ENCODE peak calls at places on chromosomes 1 and 21, in ten cellular contexts. T is lower lobe of right lung, J is GM23338, X is AG09309, G is right lobe of liver, O is BE2C, Q is cardiac muscle cell, V is GM06990, M is HL-60, Z is adrenal gland. S is an unnamed sample.

GRCh38 chr1:78447096-78447495 is 43.7 kb upstream of the PTGFR start:
- DNase-seq in T (no peak), J (no peak), X (no peak), G (no peak), O (no peak), Q (no peak), V (no peak), M (no peak), Z (no peak), S (peak; percentile 29)

GRCh38 chr1:151790940-151791651 is 796 bp upstream of the TDRKH start:
- DNase-seq in T (peak; percentile 59), J (peak; percentile 44), X (no peak), G (peak; percentile 28), O (peak; percentile 61), Q (peak; percentile 40), V (peak; percentile 22), M (peak; percentile 7), Z (no peak), S (no peak)

GRCh38 chr1:30444404-30444803 is 279.0 kb downstream of the MATN1 start:
- DNase-seq in T (no peak), J (no peak), X (no peak), G (no peak), O (no peak), Q (no peak), V (no peak), M (no peak), Z (no peak), S (no peak)

GRCh38 chr1:206803221-206803730 is 31.0 kb upstream of the IL10 start:
- DNase-seq in T (no peak), J (no peak), X (no peak), G (no peak), O (peak; percentile 69), Q (no peak), V (peak; percentile 81), M (no peak), Z (no peak), S (no peak)

GRCh38 chr1:119946724-119947123 is 50.4 kb upstream of the ADAM30 start:
- DNase-seq in T (no peak), J (no peak), X (no peak), G (no peak), O (no peak), Q (no peak), V (no peak), M (no peak), Z (no peak), S (no peak)

GRCh38 chr1:36922071-36922470 is 112.2 kb downstream of the GRIK3 start:
- DNase-seq in T (no peak), J (no peak), X (no peak), G (no peak), O (no peak), Q (no peak), V (no peak), M (no peak), Z (no peak), S (no peak)

GRCh38 chr21:24163539-24163938 is 1443.7 kb downstream of the MRPL39 start:
- DNase-seq in T (no peak), J (no peak), X (no peak), G (no peak), O (no peak), Q (no peak), V (no peak), M (no peak), Z (no peak), S (no peak)

GRCh38 chr1:202716654-202717053 is 6.4 kb upstream of the SYT2 start:
- DNase-seq in T (no peak), J (no peak), X (no peak), G (no peak), O (no peak), Q (no peak), V (no peak), M (no peak), Z (no peak), S (no peak)

DNA sequence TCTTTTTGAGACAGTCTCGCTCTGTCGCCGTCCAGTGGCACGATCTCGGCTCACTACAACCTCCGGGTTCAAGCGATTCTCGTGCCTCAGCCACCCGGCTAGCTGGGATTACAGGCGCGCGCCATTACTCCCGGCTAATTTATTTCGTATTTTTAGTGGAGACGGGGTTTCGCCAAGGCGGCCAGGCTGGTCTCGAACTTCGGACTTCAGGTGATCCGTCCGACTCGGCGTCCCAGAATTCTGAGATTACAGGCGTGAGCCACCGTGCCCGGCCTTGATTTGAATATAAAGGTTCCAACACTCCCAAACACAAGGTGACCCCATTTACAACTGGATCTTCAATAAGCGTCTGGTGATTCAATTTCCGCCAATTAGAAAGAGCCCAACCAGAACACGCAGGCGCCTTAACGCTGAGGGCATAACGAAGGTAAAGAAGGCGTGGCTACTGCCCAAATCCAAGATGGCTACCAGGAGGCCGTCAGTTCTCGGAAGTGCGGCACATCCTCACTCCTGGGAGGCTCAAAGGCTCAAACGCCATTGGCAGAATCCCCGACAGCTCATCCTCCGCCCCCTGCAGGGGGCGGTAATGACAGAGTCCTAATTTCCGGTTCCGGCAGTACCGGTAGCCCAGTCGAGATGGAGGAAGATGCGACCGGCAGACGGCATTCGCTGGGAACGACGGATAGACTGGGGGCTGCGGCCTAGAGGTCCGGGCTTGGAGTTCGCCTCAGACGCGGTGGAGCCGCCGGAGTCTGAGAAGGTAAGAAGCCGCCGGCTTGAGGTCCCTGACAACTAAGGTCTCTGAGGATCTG is at the start of gene SLC25A44:
- DNase-seq in T (peak; percentile 95), J (peak; percentile 100), X (peak; percentile 97), G (peak; percentile 94), O (peak; percentile 97), Q (peak; percentile 97), V (peak; percentile 90), M (peak; percentile 97), Z (peak; percentile 97), S (peak; percentile 99)
- TF ChIP-seq CTCF in T (peak; percentile 62), J (no peak), X (peak; percentile 57), G (peak; percentile 56), O (peak; percentile 52), Q (peak; percentile 52), V (peak; percentile 29), M (peak; percentile 12), Z (peak; percentile 49), S (peak; percentile 33)

DNA sequence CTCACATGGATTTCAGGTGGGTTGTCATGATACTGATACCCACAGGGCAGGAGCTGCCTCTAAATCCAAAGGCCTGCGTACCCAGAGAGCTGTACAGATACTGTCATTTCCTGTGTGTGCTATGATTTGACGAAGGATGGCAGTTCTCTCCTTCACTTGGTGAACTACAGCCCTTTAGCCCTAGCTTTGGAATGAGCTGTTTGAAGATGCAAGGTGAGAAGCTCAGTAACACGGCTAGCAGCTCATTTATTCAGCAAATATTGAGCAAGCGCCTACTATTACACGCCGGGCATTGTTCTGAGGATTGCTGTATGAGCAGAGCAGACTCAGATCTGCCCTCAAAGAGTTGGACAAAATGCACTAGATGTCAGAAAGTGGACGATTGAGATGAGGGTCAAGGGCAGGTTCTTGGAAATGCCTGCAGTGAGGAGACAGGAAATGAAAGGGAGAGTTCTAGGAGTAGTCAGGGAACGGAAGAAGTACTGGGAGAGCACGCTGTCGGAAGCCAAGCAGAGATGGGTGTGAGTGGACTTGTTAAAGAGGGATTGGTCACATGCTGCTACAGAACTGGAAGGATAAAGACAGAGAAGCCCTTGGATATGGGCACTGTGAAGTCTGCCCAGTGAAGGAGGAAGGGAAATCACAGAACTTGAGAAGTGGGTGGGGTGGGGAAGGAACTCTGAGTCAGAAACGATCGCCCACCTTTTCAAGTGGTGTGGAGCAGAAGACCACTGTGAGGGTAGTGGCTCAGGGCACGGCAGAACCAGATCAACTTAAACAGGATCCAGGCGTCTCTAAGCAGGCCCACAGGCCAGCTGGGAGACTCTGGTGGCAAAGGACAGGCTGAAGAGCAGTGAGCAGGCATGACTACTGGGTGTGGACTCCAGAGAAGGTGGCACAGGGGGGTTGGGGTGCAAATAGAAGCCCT is 7.1 kb downstream of the PTGFRN start:
- DNase-seq in T (no peak), J (no peak), X (no peak), G (no peak), O (no peak), Q (no peak), V (no peak), M (no peak), Z (no peak), S (no peak)
- H3K4me3 ChIP-seq in T (no peak overlapping the region), J (no peak overlapping the region), X (no peak overlapping the region), G (no peak overlapping the region), O (no peak overlapping the region), Q (no peak overlapping the region), V (no peak overlapping the region), M (no peak overlapping the region), Z (no peak overlapping the region), S (no peak overlapping the region)

GRCh38 chr1:245074232-245074747 is 80.5 kb upstream of the KIF26B start:
- DNase-seq in T (no peak), J (no peak), X (no peak), G (no peak), O (no peak), Q (no peak), V (no peak), M (no peak), Z (no peak), S (peak; percentile 47)

GRCh38 chr1:245084551-245084950 is 70.2 kb upstream of the KIF26B start:
- DNase-seq in T (no peak), J (no peak), X (no peak), G (no peak), O (no peak), Q (no peak), V (no peak), M (no peak), Z (no peak), S (no peak)

GRCh38 chr1:245074898-245075297 is 79.9 kb upstream of the KIF26B start:
- DNase-seq in T (no peak), J (no peak), X (no peak), G (no peak), O (no peak), Q (no peak), V (no peak), M (no peak), Z (no peak), S (no peak)

DNA sequence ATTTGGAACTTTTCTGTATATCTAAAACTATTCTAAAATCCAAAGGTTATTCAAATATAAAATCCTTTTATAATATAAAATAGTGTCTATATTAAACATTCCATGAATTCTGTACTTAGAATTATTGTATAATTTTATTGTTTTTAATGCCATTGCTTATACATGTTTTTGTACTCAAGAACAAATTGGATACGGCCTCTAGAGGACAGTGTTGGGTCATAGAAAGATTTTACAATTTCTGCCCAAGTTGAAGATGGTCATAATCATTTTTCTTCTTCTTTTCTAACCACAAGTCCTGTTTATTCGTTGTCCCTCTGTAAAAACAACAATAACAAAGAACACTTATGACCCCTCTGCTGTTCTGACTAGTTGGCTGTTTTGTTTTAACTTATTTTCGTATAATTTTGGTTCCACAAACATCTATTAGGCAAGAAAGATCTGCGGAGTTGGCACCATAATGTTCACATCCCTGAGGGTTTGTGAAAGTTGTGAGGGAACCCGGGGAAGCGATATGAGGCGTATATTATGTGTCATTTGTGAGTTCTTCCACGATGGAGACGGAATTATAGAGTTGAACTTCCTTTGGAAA is 75.7 kb upstream of the KIF26B start:
- DNase-seq in T (no peak), J (peak; percentile 42), X (no peak), G (no peak), O (peak; percentile 24), Q (peak; percentile 52), V (no peak), M (no peak), Z (no peak), S (peak; percentile 45)
- TF ChIP-seq CTCF in T (peak; percentile 50), J (peak; percentile 65), X (peak; percentile 79), G (peak; percentile 70), O (peak; percentile 87), Q (peak; percentile 80), V (peak; percentile 74), M (peak; percentile 60), Z (peak; percentile 70), S (peak; percentile 69)

DNA sequence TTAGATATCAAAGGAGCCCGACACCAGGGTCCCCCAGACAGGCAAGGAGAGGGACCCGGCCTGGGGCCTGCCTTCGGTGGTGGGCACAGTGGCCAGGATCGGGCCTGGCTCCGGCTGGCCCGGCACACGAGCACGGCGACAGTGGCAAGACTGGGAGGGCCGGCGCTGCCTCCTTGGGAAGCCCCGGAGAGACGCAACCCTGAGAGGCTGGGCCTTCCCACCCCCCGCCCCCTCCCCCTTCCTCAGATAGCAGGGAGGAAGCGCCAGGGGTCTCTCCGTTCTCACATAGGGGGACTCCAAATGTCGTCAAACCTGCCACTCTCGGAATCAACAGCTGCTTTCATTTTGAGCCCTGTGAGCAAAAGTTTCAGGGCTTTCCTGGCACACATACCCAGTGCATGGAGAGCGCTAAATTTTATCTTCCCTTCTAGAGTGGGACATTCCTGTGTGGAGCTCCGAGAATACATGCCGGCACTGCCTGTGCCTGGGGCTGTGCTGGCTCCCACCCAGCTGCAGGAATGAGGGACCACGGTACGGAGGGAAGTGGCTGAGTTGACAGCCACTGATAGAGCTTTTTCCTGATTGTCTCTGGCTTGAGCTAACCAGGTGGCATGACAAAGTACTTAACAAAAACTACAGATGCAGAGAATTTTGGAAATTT is 62.4 kb downstream of the CD247 start:
- DNase-seq in T (no peak), J (peak; percentile 62), X (no peak), G (peak; percentile 62), O (no peak), Q (peak; percentile 58), V (no peak), M (no peak), Z (peak; percentile 47), S (no peak)
- H3K4me3 ChIP-seq in T (peak overlapping the region; percentile 92), J (peak overlapping the region; percentile 89), X (peak overlapping the region; percentile 77), G (peak overlapping the region; percentile 80), O (peak overlapping the region; percentile 81), Q (peak overlapping the region; percentile 39), V (peak overlapping the region; percentile 77), M (peak overlapping the region; percentile 73), Z (peak overlapping the region; percentile 89), S (peak overlapping the region; percentile 78)